ENCODE peak calls at places on chromosomes 4 and X, in six cellular contexts. L is K562, J is GM12878, H is HepG2, A is GM12891, E is H1. G is an unnamed sample.

GRCh38 chr4:185640809-185641675 is 105.7 kb upstream of the PDLIM3 start:
- DNase-seq in H (peak; percentile 76), L (peak; percentile 43), E (no peak), A (no peak), J (peak; percentile 12), G (no peak)

GRCh38 chr4:113588895-113589668 is 172.5 kb downstream of the CAMK2D start:
- DNase-seq in L (no peak), E (no peak), A (no peak), J (no peak), H (no peak), G (no peak)

GRCh38 chr4:130029442-130029841 is 933.5 kb downstream of the C4orf33 start:
- DNase-seq in A (no peak), J (no peak), H (no peak), L (no peak), E (no peak), G (no peak)

GRCh38 chr4:8419222-8420041 is 21.1 kb downstream of the ACOX3 start:
- DNase-seq in E (no peak), L (peak; percentile 55), A (no peak), H (no peak), J (peak; percentile 37), G (no peak)

GRCh38 chr4:124589827-124590226 is 122.7 kb downstream of the ANKRD50 start:
- DNase-seq in L (peak; percentile 34), J (no peak), H (no peak), E (no peak), A (no peak), G (no peak)

GRCh38 chrX:140589657-140590056 is 84.8 kb upstream of the SOX3 start:
- DNase-seq in J (no peak), H (no peak), A (no peak), L (no peak), E (no peak), G (no peak)

GRCh38 chrX:12819231-12819630 is 28.0 kb downstream of the PRPS2 start:
- DNase-seq in E (no peak), J (no peak), L (no peak), H (no peak), A (no peak), G (no peak)

GRCh38 chr4:74838746-74839370 is 44.5 kb upstream of the BTC start:
- DNase-seq in E (no peak), A (no peak), L (no peak), J (no peak), H (no peak), G (no peak)

GRCh38 chr4:109658871-109659410 is 44.3 kb downstream of the CASP6 start:
- DNase-seq in A (no peak), J (no peak), E (no peak), H (no peak), L (no peak), G (no peak)
- TF ChIP-seq TAF1 in A (no peak), J (no peak), E (no peak), H (no peak), L (no peak), G (no peak)

GRCh38 chrX:66675541-66675940 is 36.7 kb upstream of the EDA2R start:
- DNase-seq in L (no peak), H (no peak), A (no peak), E (no peak), J (no peak), G (no peak)

GRCh38 chrX:66676413-66676812 is 37.5 kb upstream of the EDA2R start:
- DNase-seq in H (no peak), A (no peak), E (no peak), J (no peak), L (no peak), G (no peak)

GRCh38 chrX:66674506-66674905 is 35.6 kb upstream of the EDA2R start:
- DNase-seq in E (no peak), A (no peak), H (no peak), L (no peak), J (no peak), G (no peak)

GRCh38 chrX:66676990-66677389 is 38.1 kb upstream of the EDA2R start:
- DNase-seq in A (no peak), J (no peak), L (no peak), H (no peak), E (no peak), G (no peak)

GRCh38 chrX:66672106-66672505 is 33.2 kb upstream of the EDA2R start:
- DNase-seq in J (no peak), H (no peak), E (no peak), L (no peak), A (no peak), G (no peak)
- TF ChIP-seq POLR2A in J (no peak), H (no peak), E (no peak), L (no peak), A (no peak), G (no peak)

DNA sequence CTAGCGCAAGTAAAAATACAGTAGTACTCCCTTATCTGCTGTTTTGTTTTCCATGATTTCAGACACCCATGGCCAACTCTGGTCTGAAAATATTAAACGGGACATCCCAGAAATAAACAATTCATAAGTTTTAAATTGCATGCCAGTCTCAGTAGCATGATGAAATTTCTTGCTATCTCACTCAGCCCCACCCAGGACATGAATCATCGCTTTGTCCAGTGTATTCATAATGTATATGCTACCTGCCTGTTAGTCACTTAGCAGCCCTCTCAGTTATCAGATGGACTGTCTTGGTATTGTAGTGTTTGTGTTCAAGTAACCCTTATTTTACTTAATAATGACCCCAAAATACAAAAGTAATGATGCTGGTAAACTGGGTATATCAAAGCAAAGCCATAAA is 158.2 kb upstream of the DDIT4L start:
- DNase-seq in L (no peak), A (no peak), E (no peak), J (no peak), H (peak; percentile 2), G (no peak)
- TF ChIP-seq POLR2AphosphoS5 in L (no peak), A (no peak), E (no peak), J (no peak), H (no peak), G (no peak)

GRCh38 chrX:82676386-82676785 is 831.7 kb upstream of the POU3F4 start:
- DNase-seq in J (no peak), H (no peak), L (peak; percentile 0), E (no peak), A (no peak), G (no peak)
- TF ChIP-seq TAF1 in J (no peak), H (no peak), L (no peak), E (no peak), A (no peak), G (no peak)

GRCh38 chrX:49190783-49191032 is 4.5 kb upstream of the PRICKLE3 start:
- DNase-seq in E (peak; percentile 48), A (no peak), H (no peak), L (no peak), J (no peak), G (no peak)
- TF ChIP-seq POLR2A in E (no peak), A (no peak), H (no peak), L (peak; percentile 29), J (no peak), G (no peak)

GRCh38 chr4:6299875-6300274 is 30.2 kb downstream of the WFS1 start:
- DNase-seq in E (no peak), H (no peak), A (no peak), L (no peak), J (no peak), G (no peak)

GRCh38 chr4:6298852-6299251 is 29.2 kb downstream of the WFS1 start:
- DNase-seq in L (no peak), A (no peak), H (no peak), J (no peak), E (no peak), G (no peak)

GRCh38 chr4:6296026-6296425 is 26.4 kb downstream of the WFS1 start:
- DNase-seq in A (no peak), H (no peak), J (no peak), L (no peak), E (no peak), G (no peak)

GRCh38 chr4:6297266-6297815 is 27.7 kb downstream of the WFS1 start:
- DNase-seq in H (no peak), L (no peak), E (no peak), A (no peak), J (no peak), G (no peak)

GRCh38 chr4:6298035-6298434 is 28.4 kb downstream of the WFS1 start:
- DNase-seq in H (no peak), E (no peak), J (no peak), L (no peak), A (no peak), G (no peak)
- TF ChIP-seq POLR2AphosphoS5 in H (no peak), E (no peak), J (no peak), L (no peak), A (no peak), G (no peak)

DNA sequence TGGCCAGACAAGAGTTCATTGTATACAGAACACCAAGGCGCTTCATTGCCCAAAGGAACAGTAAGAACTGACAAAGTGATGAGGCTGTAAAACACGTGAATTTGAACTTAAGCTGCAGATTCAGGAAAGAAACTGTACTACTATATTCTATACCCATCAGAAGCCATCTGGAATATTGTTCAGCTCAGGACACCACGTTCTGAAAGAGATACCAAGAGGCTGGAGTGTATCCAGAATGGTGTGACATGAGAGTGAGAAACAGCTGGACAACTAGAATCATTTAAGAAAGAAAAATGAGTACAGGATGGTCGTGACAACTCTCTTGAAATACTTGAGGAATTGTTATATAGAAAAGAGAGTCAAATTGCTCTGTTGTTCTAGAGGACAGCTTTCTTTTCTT is 94.9 kb downstream of the MGST2 start:
- DNase-seq in J (no peak), H (no peak), A (no peak), E (no peak), L (no peak), G (no peak)
- TF ChIP-seq TAF1 in J (no peak), H (no peak), A (no peak), E (no peak), L (no peak), G (no peak)

G was measured in GM12892.